ENCODE peak calls at places on chromosomes 13 and 19, in six cellular contexts. One of them, this sample, is unnamed.

GRCh38 chr19:50693064-50693975 is 26.3 kb downstream of the SHANK1 start:
- DNase-seq in psoas muscle: no peak
- DNase-seq in heart left ventricle: no peak
- DNase-seq in fibroblast of lung: no peak
- DNase-seq in adrenal gland: no peak
- DNase-seq in CD8-positive, alpha-beta memory T cell: no peak
- DNase-seq in this sample: no peak

GRCh38 chr19:16978156-16978555 is 48.5 kb downstream of the CPAMD8 start:
- DNase-seq in psoas muscle: no peak
- DNase-seq in heart left ventricle: no peak
- DNase-seq in fibroblast of lung: no peak
- DNase-seq in adrenal gland: no peak
- DNase-seq in CD8-positive, alpha-beta memory T cell: no peak
- DNase-seq in this sample: no peak

GRCh38 chr19:47433121-47433520 is 13.8 kb upstream of the MEIS3 start:
- DNase-seq in psoas muscle: no peak
- DNase-seq in heart left ventricle: no peak
- DNase-seq in fibroblast of lung: no peak
- DNase-seq in adrenal gland: no peak
- DNase-seq in CD8-positive, alpha-beta memory T cell: no peak
- DNase-seq in this sample: no peak

GRCh38 chr19:677201-677600 is 1.0 kb downstream of the FSTL3 start:
- DNase-seq in psoas muscle: peak; percentile 87
- DNase-seq in heart left ventricle: peak; percentile 88
- DNase-seq in fibroblast of lung: peak; percentile 89
- DNase-seq in adrenal gland: peak; percentile 94
- DNase-seq in CD8-positive, alpha-beta memory T cell: no peak
- DNase-seq in this sample: peak; percentile 58

GRCh38 chr19:45352062-45352461 is 11.5 kb downstream of the KLC3 start:
- DNase-seq in psoas muscle: no peak
- DNase-seq in heart left ventricle: no peak
- DNase-seq in fibroblast of lung: no peak
- DNase-seq in adrenal gland: no peak
- DNase-seq in CD8-positive, alpha-beta memory T cell: no peak
- DNase-seq in this sample: no peak

GRCh38 chr13:52371736-52372247 is 34.2 kb downstream of the THSD1 start:
- DNase-seq in psoas muscle: no peak
- DNase-seq in heart left ventricle: no peak
- DNase-seq in fibroblast of lung: peak; percentile 89
- DNase-seq in adrenal gland: no peak
- DNase-seq in CD8-positive, alpha-beta memory T cell: no peak
- DNase-seq in this sample: no peak

GRCh38 chr19:30227661-30228112 is 144.5 kb upstream of the ZNF536 start:
- DNase-seq in psoas muscle: peak; percentile 56
- DNase-seq in heart left ventricle: peak; percentile 85
- DNase-seq in fibroblast of lung: peak; percentile 59
- DNase-seq in adrenal gland: peak; percentile 70
- DNase-seq in CD8-positive, alpha-beta memory T cell: no peak
- DNase-seq in this sample: peak; percentile 68

GRCh38 chr13:114122591-114123211 is 9.7 kb downstream of the RASA3 start:
- DNase-seq in psoas muscle: no peak
- DNase-seq in heart left ventricle: no peak
- DNase-seq in fibroblast of lung: no peak
- DNase-seq in adrenal gland: no peak
- DNase-seq in CD8-positive, alpha-beta memory T cell: no peak
- DNase-seq in this sample: no peak

GRCh38 chr13:47859129-47859528 is 141.9 kb downstream of the SUCLA2 start:
- DNase-seq in psoas muscle: no peak
- DNase-seq in heart left ventricle: no peak
- DNase-seq in fibroblast of lung: peak; percentile 30
- DNase-seq in adrenal gland: no peak
- DNase-seq in CD8-positive, alpha-beta memory T cell: no peak
- DNase-seq in this sample: no peak

GRCh38 chr19:10419646-10420443 is 493 bp upstream of the PDE4A start:
- DNase-seq in psoas muscle: no peak
- DNase-seq in heart left ventricle: no peak
- DNase-seq in fibroblast of lung: peak; percentile 82
- DNase-seq in adrenal gland: no peak
- DNase-seq in CD8-positive, alpha-beta memory T cell: no peak
- DNase-seq in this sample: peak; percentile 30

GRCh38 chr13:30898721-30899188 is 7.3 kb upstream of the MEDAG start:
- DNase-seq in psoas muscle: peak; percentile 54
- DNase-seq in heart left ventricle: no peak
- DNase-seq in fibroblast of lung: peak; percentile 97
- DNase-seq in adrenal gland: peak; percentile 27
- DNase-seq in CD8-positive, alpha-beta memory T cell: no peak
- DNase-seq in this sample: no peak

GRCh38 chr19:57473646-57474045 is 3.7 kb downstream of the ZNF772 start:
- DNase-seq in psoas muscle: no peak
- DNase-seq in heart left ventricle: no peak
- DNase-seq in fibroblast of lung: peak; percentile 19
- DNase-seq in adrenal gland: no peak
- DNase-seq in CD8-positive, alpha-beta memory T cell: no peak
- DNase-seq in this sample: no peak

GRCh38 chr13:97133554-97133953 is 88.6 kb upstream of the MBNL2 start:
- DNase-seq in psoas muscle: no peak
- DNase-seq in heart left ventricle: no peak
- DNase-seq in fibroblast of lung: no peak
- DNase-seq in adrenal gland: no peak
- DNase-seq in CD8-positive, alpha-beta memory T cell: no peak
- DNase-seq in this sample: no peak
- H3K4me3 ChIP-seq in psoas muscle: no peak overlapping the region
- H3K4me3 ChIP-seq in heart left ventricle: no peak overlapping the region
- H3K4me3 ChIP-seq in fibroblast of lung: no peak overlapping the region
- H3K4me3 ChIP-seq in adrenal gland: no peak overlapping the region
- H3K4me3 ChIP-seq in CD8-positive, alpha-beta memory T cell: no peak overlapping the region
- H3K4me3 ChIP-seq in this sample: no peak overlapping the region

GRCh38 chr13:110332750-110333149 is 25.7 kb downstream of the COL4A2 start:
- DNase-seq in psoas muscle: no peak
- DNase-seq in heart left ventricle: no peak
- DNase-seq in fibroblast of lung: peak; percentile 74
- DNase-seq in adrenal gland: no peak
- DNase-seq in CD8-positive, alpha-beta memory T cell: no peak
- DNase-seq in this sample: no peak
- H3K4me1 ChIP-seq in psoas muscle: peaks cover 15% of the 10 kb centered on the region
- H3K4me1 ChIP-seq in heart left ventricle: peaks cover 24% of the 10 kb centered on the region
- H3K4me1 ChIP-seq in fibroblast of lung: peaks cover 27% of the 10 kb centered on the region
- H3K4me1 ChIP-seq in adrenal gland: no peaks in the 10 kb centered on the region
- H3K4me1 ChIP-seq in CD8-positive, alpha-beta memory T cell: no peaks in the 10 kb centered on the region
- H3K4me1 ChIP-seq in this sample: peaks cover 22% of the 10 kb centered on the region

GRCh38 chr19:3137139-3137538 is 1.3 kb downstream of the GNA15 start:
- DNase-seq in psoas muscle: no peak
- DNase-seq in heart left ventricle: peak; percentile 54
- DNase-seq in fibroblast of lung: no peak
- DNase-seq in adrenal gland: peak; percentile 32
- DNase-seq in CD8-positive, alpha-beta memory T cell: no peak
- DNase-seq in this sample: no peak
- H3K4me3 ChIP-seq in psoas muscle: peak overlapping the region; percentile 48
- H3K4me3 ChIP-seq in heart left ventricle: peak overlapping the region; percentile 49
- H3K4me3 ChIP-seq in fibroblast of lung: no peak overlapping the region
- H3K4me3 ChIP-seq in adrenal gland: no peak overlapping the region
- H3K4me3 ChIP-seq in CD8-positive, alpha-beta memory T cell: no peak overlapping the region
- H3K4me3 ChIP-seq in this sample: no peak overlapping the region

GRCh38 chr13:106532111-106532929 is 3.1 kb downstream of the EFNB2 start:
- DNase-seq in psoas muscle: no peak
- DNase-seq in heart left ventricle: no peak
- DNase-seq in fibroblast of lung: peak; percentile 63
- DNase-seq in adrenal gland: no peak
- DNase-seq in CD8-positive, alpha-beta memory T cell: no peak
- DNase-seq in this sample: peak; percentile 50

GRCh38 chr13:106530907-106531520 is 4.4 kb downstream of the EFNB2 start:
- DNase-seq in psoas muscle: no peak
- DNase-seq in heart left ventricle: no peak
- DNase-seq in fibroblast of lung: no peak
- DNase-seq in adrenal gland: no peak
- DNase-seq in CD8-positive, alpha-beta memory T cell: no peak
- DNase-seq in this sample: no peak

GRCh38 chr13:106533940-106534843 is 1.3 kb downstream of the EFNB2 start:
- DNase-seq in psoas muscle: peak; percentile 30
- DNase-seq in heart left ventricle: peak; percentile 69
- DNase-seq in fibroblast of lung: peak; percentile 79
- DNase-seq in adrenal gland: no peak
- DNase-seq in CD8-positive, alpha-beta memory T cell: no peak
- DNase-seq in this sample: peak; percentile 57

GRCh38 chr13:106534844-106535551 is 464 bp downstream of the EFNB2 start:
- DNase-seq in psoas muscle: peak; percentile 21
- DNase-seq in heart left ventricle: peak; percentile 64
- DNase-seq in fibroblast of lung: peak; percentile 50
- DNase-seq in adrenal gland: no peak
- DNase-seq in CD8-positive, alpha-beta memory T cell: peak; percentile 3
- DNase-seq in this sample: no peak

GRCh38 chr13:106533101-106533939 is 2.1 kb downstream of the EFNB2 start:
- DNase-seq in psoas muscle: peak; percentile 78
- DNase-seq in heart left ventricle: peak; percentile 88
- DNase-seq in fibroblast of lung: peak; percentile 81
- DNase-seq in adrenal gland: peak; percentile 85
- DNase-seq in CD8-positive, alpha-beta memory T cell: no peak
- DNase-seq in this sample: peak; percentile 87
- H3K4me1 ChIP-seq in psoas muscle: peaks cover 3% of the 10 kb centered on the region
- H3K4me1 ChIP-seq in heart left ventricle: no peaks in the 10 kb centered on the region
- H3K4me1 ChIP-seq in fibroblast of lung: no peaks in the 10 kb centered on the region
- H3K4me1 ChIP-seq in adrenal gland: peaks cover 14% of the 10 kb centered on the region
- H3K4me1 ChIP-seq in CD8-positive, alpha-beta memory T cell: peaks cover 24% of the 10 kb centered on the region
- H3K4me1 ChIP-seq in this sample: peaks cover 13% of the 10 kb centered on the region

GRCh38 chr19:3096902-3097326 is 2.8 kb downstream of the GNA11 start:
- DNase-seq in psoas muscle: no peak
- DNase-seq in heart left ventricle: no peak
- DNase-seq in fibroblast of lung: no peak
- DNase-seq in adrenal gland: no peak
- DNase-seq in CD8-positive, alpha-beta memory T cell: no peak
- DNase-seq in this sample: no peak
- H3K4me3 ChIP-seq in psoas muscle: peak overlapping the region; percentile 98
- H3K4me3 ChIP-seq in heart left ventricle: peak overlapping the region; percentile 100
- H3K4me3 ChIP-seq in fibroblast of lung: peak overlapping the region; percentile 21
- H3K4me3 ChIP-seq in adrenal gland: no peak overlapping the region
- H3K4me3 ChIP-seq in CD8-positive, alpha-beta memory T cell: no peak overlapping the region
- H3K4me3 ChIP-seq in this sample: peak overlapping the region; percentile 98

GRCh38 chr19:19260417-19260816 is 12.7 kb downstream of the TM6SF2 start:
- DNase-seq in psoas muscle: no peak
- DNase-seq in heart left ventricle: no peak
- DNase-seq in fibroblast of lung: no peak
- DNase-seq in adrenal gland: no peak
- DNase-seq in CD8-positive, alpha-beta memory T cell: no peak
- DNase-seq in this sample: no peak
- H3K4me1 ChIP-seq in psoas muscle: no peaks in the 10 kb centered on the region
- H3K4me1 ChIP-seq in heart left ventricle: peaks cover 4% of the 10 kb centered on the region
- H3K4me1 ChIP-seq in fibroblast of lung: no peaks in the 10 kb centered on the region
- H3K4me1 ChIP-seq in adrenal gland: peaks cover 6% of the 10 kb centered on the region
- H3K4me1 ChIP-seq in CD8-positive, alpha-beta memory T cell: no peaks in the 10 kb centered on the region
- H3K4me1 ChIP-seq in this sample: peaks cover 9% of the 10 kb centered on the region

GRCh38 chr13:112772929-112773328 is 83.1 kb downstream of the ATP11A start:
- DNase-seq in psoas muscle: no peak
- DNase-seq in heart left ventricle: no peak
- DNase-seq in fibroblast of lung: no peak
- DNase-seq in adrenal gland: no peak
- DNase-seq in CD8-positive, alpha-beta memory T cell: no peak
- DNase-seq in this sample: no peak

GRCh38 chr13:112770504-112770903 is 80.7 kb downstream of the ATP11A start:
- DNase-seq in psoas muscle: peak; percentile 14
- DNase-seq in heart left ventricle: no peak
- DNase-seq in fibroblast of lung: no peak
- DNase-seq in adrenal gland: no peak
- DNase-seq in CD8-positive, alpha-beta memory T cell: no peak
- DNase-seq in this sample: no peak

GRCh38 chr13:112771139-112771876 is 81.5 kb downstream of the ATP11A start:
- DNase-seq in psoas muscle: no peak
- DNase-seq in heart left ventricle: no peak
- DNase-seq in fibroblast of lung: no peak
- DNase-seq in adrenal gland: no peak
- DNase-seq in CD8-positive, alpha-beta memory T cell: no peak
- DNase-seq in this sample: no peak

GRCh38 chr13:112772539-112772909 is 82.7 kb downstream of the ATP11A start:
- DNase-seq in psoas muscle: no peak
- DNase-seq in heart left ventricle: no peak
- DNase-seq in fibroblast of lung: no peak
- DNase-seq in adrenal gland: no peak
- DNase-seq in CD8-positive, alpha-beta memory T cell: no peak
- DNase-seq in this sample: no peak

DNA sequence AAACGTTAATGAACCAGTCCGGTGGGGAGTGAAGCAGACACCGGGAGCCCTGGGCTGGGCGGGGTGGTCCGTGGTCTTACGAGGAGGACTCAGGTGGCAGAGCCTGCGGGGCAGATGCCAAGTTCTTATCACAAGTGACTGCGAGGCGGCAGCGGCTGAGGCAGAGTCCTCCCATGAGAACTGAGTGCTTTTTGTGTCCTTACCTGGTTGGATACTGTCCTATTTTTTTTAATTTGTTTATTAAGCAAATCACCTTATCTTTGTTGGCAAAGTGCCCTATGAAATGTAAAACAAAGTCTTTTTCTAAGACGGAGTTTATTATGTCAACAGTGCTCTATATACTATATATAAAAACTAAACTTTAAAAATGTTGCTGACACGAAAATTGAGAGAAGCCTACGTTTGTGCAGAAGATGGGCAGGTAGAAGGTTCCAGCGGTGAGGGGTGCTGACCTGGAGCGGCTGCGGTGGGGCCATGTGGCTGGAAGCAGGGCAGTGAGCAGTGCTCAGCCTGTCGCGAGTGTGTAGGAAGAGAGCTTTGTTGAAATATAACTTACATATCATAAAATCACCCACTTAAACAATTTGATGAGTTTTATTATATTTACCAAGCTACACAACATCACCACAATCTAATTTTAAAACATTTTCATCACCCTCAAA is 82.2 kb downstream of the ATP11A start:
- DNase-seq in psoas muscle: no peak
- DNase-seq in heart left ventricle: no peak
- DNase-seq in fibroblast of lung: no peak
- DNase-seq in adrenal gland: no peak
- DNase-seq in CD8-positive, alpha-beta memory T cell: no peak
- DNase-seq in this sample: peak; percentile 66
- H3K4me3 ChIP-seq in psoas muscle: no peak overlapping the region
- H3K4me3 ChIP-seq in heart left ventricle: no peak overlapping the region
- H3K4me3 ChIP-seq in fibroblast of lung: no peak overlapping the region
- H3K4me3 ChIP-seq in adrenal gland: no peak overlapping the region
- H3K4me3 ChIP-seq in CD8-positive, alpha-beta memory T cell: no peak overlapping the region
- H3K4me3 ChIP-seq in this sample: no peak overlapping the region